ENCODE peak calls at places on chromosomes 6 and 20, in ten cellular contexts. S is GM12878, X is GM23338, F is transverse colon, W is HCT116, L is SK-N-SH, Y is Panc1, B is sigmoid colon, I is K562, D is endothelial cell of umbilical vein. H is an unnamed sample.

GRCh38 chr6:119449253-119450156 is 99.9 kb upstream of the MAN1A1 start:
- DNase-seq in S (no peak), X (no peak), F (no peak), W (no peak), L (no peak), Y (no peak), B (no peak), I (no peak), D (no peak), H (no peak)

GRCh38 chr6:7656355-7656754 is 66.4 kb downstream of the SNRNP48 start:
- DNase-seq in S (no peak), X (no peak), F (no peak), W (no peak), L (no peak), Y (no peak), B (no peak), I (no peak), D (no peak), H (no peak)

GRCh38 chr6:84197708-84198107 is 29.7 kb downstream of the CEP162 start:
- DNase-seq in S (no peak), X (no peak), F (no peak), W (no peak), L (no peak), Y (no peak), B (no peak), I (no peak), D (peak), H (no peak)

GRCh38 chr20:51009303-51010042 is 13.4 kb downstream of the KCNG1 start:
- DNase-seq in S (no peak), X (no peak), F (no peak), W (no peak), L (no peak), Y (no peak), B (no peak), I (no peak), D (no peak), H (no peak)

GRCh38 chr6:30818426-30818841 is 65.9 kb upstream of the DDR1 start:
- DNase-seq in S (no peak), X (no peak), F (no peak), W (no peak), L (no peak), Y (no peak), B (no peak), I (no peak), D (peak), H (no peak)

GRCh38 chr6:157746897-157747296 is 76.1 kb upstream of the SNX9 start:
- DNase-seq in S (no peak), X (no peak), F (no peak), W (no peak), L (no peak), Y (no peak), B (no peak), I (no peak), D (no peak), H (no peak)

GRCh38 chr6:83226517-83226916 is 33.4 kb downstream of the RWDD2A start:
- DNase-seq in S (no peak), X (no peak), F (no peak), W (no peak), L (no peak), Y (no peak), B (no peak), I (no peak), D (peak), H (no peak)

GRCh38 chr6:145015739-145016558 is 719.4 kb downstream of the EPM2A start:
- DNase-seq in S (peak), X (no peak), F (no peak), W (peak), L (no peak), Y (peak), B (no peak), I (no peak), D (peak), H (peak)

GRCh38 chr6:163565140-163565539 is 150.6 kb downstream of the QKI start:
- DNase-seq in S (no peak), X (no peak), F (no peak), W (no peak), L (no peak), Y (no peak), B (no peak), I (no peak), D (no peak), H (no peak)

GRCh38 chr6:73264446-73264845 is 1.4 kb upstream of the KHDC1 start:
- DNase-seq in S (no peak), X (no peak), F (no peak), W (no peak), L (no peak), Y (no peak), B (no peak), I (no peak), D (no peak), H (no peak)

GRCh38 chr6:166751051-166751595 is 124.1 kb upstream of the RPS6KA2 start:
- DNase-seq in S (no peak), X (peak), F (no peak), W (no peak), L (peak), Y (no peak), B (no peak), I (no peak), D (no peak), H (no peak)

GRCh38 chr6:134061440-134061839 is 9.0 kb upstream of the SLC2A12 start:
- DNase-seq in S (no peak), X (no peak), F (no peak), W (no peak), L (no peak), Y (no peak), B (no peak), I (no peak), D (no peak), H (no peak)

GRCh38 chr20:17568045-17568788 is 1.7 kb upstream of the DSTN start:
- DNase-seq in S (no peak), X (no peak), F (no peak), W (no peak), L (no peak), Y (no peak), B (no peak), I (no peak), D (peak), H (no peak)

GRCh38 chr20:47720636-47721427 is 64.4 kb downstream of the SULF2 start:
- DNase-seq in S (no peak), X (no peak), F (no peak), W (no peak), L (no peak), Y (no peak), B (no peak), I (no peak), D (peak), H (no peak)

GRCh38 chr20:6583134-6583738 is 184.2 kb upstream of the BMP2 start:
- DNase-seq in S (peak), X (peak), F (peak), W (no peak), L (peak), Y (no peak), B (peak), I (peak), D (peak), H (peak)

GRCh38 chr6:74356385-74356784 is 660.4 kb downstream of the CD109 start:
- DNase-seq in S (no peak), X (peak), F (no peak), W (peak), L (no peak), Y (no peak), B (no peak), I (no peak), D (no peak), H (no peak)

GRCh38 chr6:37628611-37629320 is 68.9 kb downstream of the MDGA1 start:
- DNase-seq in S (no peak), X (no peak), F (no peak), W (no peak), L (no peak), Y (no peak), B (peak), I (no peak), D (no peak), H (no peak)

GRCh38 chr6:13941902-13942301 is 17.1 kb downstream of the RNF182 start:
- DNase-seq in S (no peak), X (no peak), F (no peak), W (no peak), L (no peak), Y (no peak), B (no peak), I (no peak), D (no peak), H (no peak)

GRCh38 chr20:8851446-8851845 is 217.4 kb upstream of the PLCB4 start:
- DNase-seq in S (no peak), X (no peak), F (no peak), W (no peak), L (peak), Y (no peak), B (no peak), I (no peak), D (no peak), H (no peak)

GRCh38 chr20:8853805-8854338 is 215.0 kb upstream of the PLCB4 start:
- DNase-seq in S (peak), X (peak), F (no peak), W (peak), L (peak), Y (peak), B (no peak), I (peak), D (peak), H (no peak)

GRCh38 chr20:8856668-8857067 is 212.2 kb upstream of the PLCB4 start:
- DNase-seq in S (no peak), X (no peak), F (no peak), W (no peak), L (no peak), Y (no peak), B (no peak), I (no peak), D (no peak), H (no peak)

GRCh38 chr20:8855315-8855714 is 213.6 kb upstream of the PLCB4 start:
- DNase-seq in S (no peak), X (no peak), F (no peak), W (no peak), L (no peak), Y (no peak), B (peak), I (no peak), D (no peak), H (no peak)

DNA sequence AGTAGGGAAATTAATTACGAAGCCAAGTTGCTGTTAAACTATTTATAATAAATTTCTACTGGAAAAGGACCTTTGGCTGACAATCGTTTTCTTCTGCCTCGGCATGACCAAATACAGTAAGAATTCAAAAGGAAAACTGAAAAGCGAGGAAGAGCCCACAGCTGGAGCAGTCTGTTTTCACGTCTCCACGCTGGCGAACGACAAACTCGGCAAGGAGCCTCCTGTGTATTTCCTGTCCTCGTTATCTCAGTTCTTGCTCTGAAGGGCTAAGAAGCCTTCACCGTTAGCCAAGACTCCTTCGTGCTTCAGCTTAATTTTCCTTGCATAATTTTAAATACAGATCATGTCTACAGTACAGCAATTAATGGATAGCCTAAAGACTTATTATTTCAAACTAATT is 214.3 kb upstream of the PLCB4 start:
- DNase-seq in S (no peak), X (peak), F (peak), W (no peak), L (no peak), Y (no peak), B (peak), I (peak), D (peak), H (no peak)
- H3K4me3 ChIP-seq in S (no peak), X (no peak), F (no peak), W (no peak), L (no peak), Y (no peak), B (no peak), I (no peak), D (no peak), H (no peak)

DNA sequence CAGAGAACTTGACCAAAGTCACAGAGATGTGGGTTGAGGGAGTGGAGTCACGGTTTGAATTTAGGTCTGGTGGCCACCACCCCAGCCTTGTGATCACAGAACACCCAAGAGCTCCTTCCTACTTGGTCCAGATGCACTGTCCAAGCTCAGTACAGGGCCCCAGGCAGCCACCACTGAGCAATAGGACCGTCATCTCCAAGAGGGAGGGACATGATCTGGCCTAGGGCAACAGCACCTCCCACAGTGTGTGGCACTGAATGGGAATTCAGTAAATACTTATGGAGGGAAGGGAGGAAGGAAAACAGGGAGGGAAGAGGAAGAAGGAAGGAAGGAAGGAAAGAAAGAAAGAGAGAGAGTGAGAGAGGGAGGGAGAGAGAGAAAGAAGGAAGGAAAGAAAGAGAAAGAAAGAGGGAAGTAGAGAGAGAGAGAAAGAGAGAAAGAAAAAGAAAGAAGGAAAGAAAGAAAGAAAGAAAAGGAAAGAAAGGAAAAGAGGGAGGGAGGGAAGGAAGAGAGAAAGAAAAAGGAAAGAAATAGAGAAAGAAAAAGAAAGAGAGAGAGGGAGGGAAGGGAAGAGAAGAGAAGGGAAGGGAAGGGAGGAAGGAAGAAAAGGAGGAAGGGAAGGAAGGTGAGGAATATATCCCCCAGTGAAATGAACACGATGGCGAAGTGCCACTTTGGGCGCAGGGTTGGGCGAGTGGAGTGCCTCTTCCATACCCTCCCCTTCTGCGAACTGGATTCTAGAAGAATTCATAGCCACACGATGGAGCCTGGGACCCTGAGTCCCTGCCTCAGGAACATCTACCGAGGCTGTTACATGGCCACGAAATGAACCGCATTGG is 243.7 kb downstream of the TFAP2C start:
- DNase-seq in S (no peak), X (no peak), F (no peak), W (no peak), L (no peak), Y (no peak), B (no peak), I (no peak), D (no peak), H (no peak)
- TF ChIP-seq CTCF in S (no peak), X (peak), F (no peak), W (peak), L (no peak), Y (no peak), B (no peak), I (no peak), D (no peak), H (no peak)

GRCh38 chr6:131470549-131470948 is 102.5 kb upstream of the ARG1 start:
- DNase-seq in S (no peak), X (no peak), F (no peak), W (no peak), L (no peak), Y (no peak), B (no peak), I (no peak), D (no peak), H (no peak)
- TF ChIP-seq POLR2AphosphoS5 in S (no peak), X (no peak), F (no peak), W (no peak), L (no peak), Y (no peak), B (no peak), I (no peak), D (no peak), H (no peak)

DNA sequence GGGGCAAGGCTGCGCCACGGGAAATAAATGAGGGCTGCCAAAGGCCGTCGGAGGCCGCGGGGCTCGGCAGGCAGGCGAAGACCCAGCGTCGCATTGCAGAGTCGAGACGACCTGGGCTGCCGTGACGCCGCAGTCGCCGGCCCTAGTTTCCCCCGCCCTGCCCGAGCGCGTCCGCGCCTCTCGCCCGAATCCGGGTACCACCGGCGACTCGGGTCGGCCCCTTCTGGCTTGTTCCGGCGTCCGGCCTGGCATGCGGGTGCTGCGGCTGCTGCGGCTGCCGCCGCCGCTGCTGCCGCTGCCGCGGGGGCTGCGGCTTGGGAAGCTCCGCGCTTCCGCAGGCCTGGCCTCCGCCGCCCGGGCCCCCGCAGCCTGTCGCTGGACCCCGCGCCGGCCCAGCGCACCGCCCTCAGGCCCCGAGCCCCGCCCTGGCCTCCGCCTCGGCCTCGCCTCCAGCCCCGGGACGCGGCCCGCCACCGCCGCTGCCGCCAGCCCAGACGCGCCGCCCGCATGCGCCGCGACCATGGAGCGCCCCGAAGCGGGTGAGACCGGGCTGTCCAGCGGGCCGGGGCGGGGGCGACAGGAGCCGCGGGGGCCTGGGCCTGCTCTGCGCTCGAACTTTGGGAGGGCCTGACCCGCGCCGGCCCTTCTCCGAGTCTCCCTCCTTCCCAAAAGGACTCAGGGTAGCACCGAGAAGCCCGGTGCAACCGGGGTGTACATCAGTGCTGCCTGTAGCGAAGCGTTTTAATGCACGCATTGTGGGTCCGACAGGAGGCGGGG is at the start of gene AKAP7:
- DNase-seq in S (no peak), X (peak), F (peak), W (peak), L (peak), Y (no peak), B (peak), I (peak), D (peak), H (peak)
- H3K4me3 ChIP-seq in S (peak), X (peak), F (peak), W (peak), L (peak), Y (peak), B (peak), I (peak), D (peak), H (peak)

GRCh38 chr6:19368511-19368910 is 468.7 kb upstream of the ID4 start:
- DNase-seq in S (no peak), X (no peak), F (no peak), W (peak), L (no peak), Y (no peak), B (no peak), I (no peak), D (no peak), H (no peak)
- TF ChIP-seq CTCF in S (no peak), X (peak), F (no peak), W (no peak), L (no peak), Y (no peak), B (no peak), I (no peak), D (no peak), H (no peak)

DNA sequence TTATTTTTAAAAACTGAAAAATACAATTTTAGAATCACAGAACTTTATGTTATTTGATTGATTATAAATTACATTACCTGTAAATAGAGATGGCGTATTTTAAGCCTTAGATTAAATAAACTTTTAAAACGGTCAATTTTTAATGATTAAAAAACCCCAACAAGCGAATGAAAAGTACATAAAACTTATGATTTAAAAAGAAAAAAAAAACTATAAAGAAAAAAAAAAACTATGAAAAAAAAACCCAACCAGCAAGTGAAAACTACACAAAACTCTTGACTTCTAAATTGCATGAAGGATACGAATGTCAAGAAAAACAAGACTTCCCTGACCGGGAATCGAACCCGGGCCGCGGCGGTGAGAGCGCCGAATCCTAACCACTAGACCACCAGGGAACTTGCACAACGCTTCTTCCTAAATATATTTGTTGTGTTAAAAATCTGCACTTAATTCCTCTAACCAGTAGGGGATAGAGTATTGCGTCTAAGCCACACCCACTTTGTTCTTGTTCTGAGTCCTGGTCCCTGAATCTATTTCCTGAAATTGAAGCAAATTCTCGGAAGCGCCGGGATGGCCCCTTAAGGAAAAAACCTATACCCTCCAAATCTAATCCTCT is 10.7 kb upstream of the NCOA7 start:
- DNase-seq in S (peak), X (peak), F (peak), W (peak), L (peak), Y (peak), B (peak), I (peak), D (peak), H (peak)
- TF ChIP-seq POLR2AphosphoS5 in S (no peak), X (no peak), F (peak), W (peak), L (no peak), Y (peak), B (no peak), I (no peak), D (peak), H (no peak)

GRCh38 chr6:165468361-165468760 is 159.0 kb upstream of the C6orf118 start:
- DNase-seq in S (no peak), X (no peak), F (no peak), W (no peak), L (no peak), Y (no peak), B (no peak), I (no peak), D (no peak), H (no peak)

GRCh38 chr6:165468836-165469235 is 159.4 kb upstream of the C6orf118 start:
- DNase-seq in S (no peak), X (no peak), F (no peak), W (no peak), L (no peak), Y (no peak), B (no peak), I (no peak), D (no peak), H (no peak)

GRCh38 chr6:165469483-165469882 is 160.1 kb upstream of the C6orf118 start:
- DNase-seq in S (no peak), X (no peak), F (no peak), W (no peak), L (no peak), Y (no peak), B (no peak), I (no peak), D (no peak), H (no peak)
- H3K4me3 ChIP-seq in S (no peak), X (no peak), F (no peak), W (no peak), L (no peak), Y (no peak), B (no peak), I (no peak), D (no peak), H (no peak)

DNA sequence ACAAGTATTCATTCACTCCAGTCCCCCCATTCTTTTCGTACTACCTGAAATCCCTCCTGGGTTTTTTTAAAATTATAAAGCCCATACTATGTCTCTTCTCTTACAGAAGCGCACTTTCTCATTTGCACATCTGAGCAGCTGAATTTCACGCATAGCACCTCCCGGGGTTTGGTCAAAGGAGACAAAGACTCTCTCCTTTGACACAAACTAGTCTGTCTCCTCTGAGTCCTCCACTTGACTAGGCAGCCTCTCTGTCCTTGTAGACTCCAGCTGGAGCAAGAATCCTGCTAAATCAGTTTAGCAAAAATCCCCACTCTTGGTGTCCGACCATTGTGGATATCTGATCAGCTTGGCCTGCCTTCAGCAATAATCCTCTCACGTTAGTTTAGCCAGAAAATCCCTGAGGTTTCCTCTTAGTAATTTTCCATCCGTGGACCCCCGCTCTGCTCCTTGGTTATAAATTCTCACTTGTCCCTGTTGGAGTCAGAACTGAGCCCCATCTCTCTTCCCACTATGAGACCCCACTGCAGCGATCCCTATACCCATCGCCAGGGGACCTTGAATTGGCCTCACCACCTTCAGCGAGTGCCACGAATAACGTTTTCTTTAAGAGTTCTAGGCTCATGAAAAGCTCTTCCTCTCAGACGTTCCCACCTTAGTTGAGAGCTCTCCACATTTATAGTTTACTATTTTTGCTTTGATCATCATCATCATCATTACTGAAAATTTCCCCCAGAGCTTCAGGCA is 29.0 kb downstream of the PDYN start:
- DNase-seq in S (no peak), X (peak), F (no peak), W (no peak), L (no peak), Y (no peak), B (peak), I (no peak), D (no peak), H (no peak)
- TF ChIP-seq CTCF in S (peak), X (peak), F (no peak), W (no peak), L (no peak), Y (no peak), B (no peak), I (no peak), D (peak), H (no peak)

H was measured in HL-60.